ENCODE peak calls at places on chromosomes 13 and 19, in six cellular contexts. W is HEK293T; M is stimulated activated CD4-positive, alpha-beta T cell treated with anti-CD3 and anti-CD28 coated beads, Interleukin-1b, Interleukin-23, amount 100 ng/mL, for 24 hours; G is NCI-H1930; E is choroid plexus epithelial cell; C is activated naive CD8-positive, alpha-beta T cell treated with anti-CD3 and anti-CD28 coated beads, Interleukin-2, amount 50 U/mL, for 24 hours. X is an unnamed sample.

GRCh38 chr19:416416-416815 is 7.5 kb upstream of the C2CD4C start:
- DNase-seq in W (no peak), C (no peak), E (no peak), G (no peak), M (no peak), X (no peak)

GRCh38 chr13:66803759-66804456 is 426.2 kb downstream of the PCDH9 start:
- DNase-seq in M (no peak), G (no peak), E (peak; percentile 20), C (no peak), W (peak; percentile 58), X (no peak)

GRCh38 chr19:48989701-48990291 is 3.3 kb downstream of the GYS1 start:
- DNase-seq in E (no peak), G (no peak), M (no peak), W (no peak), C (no peak), X (no peak)

GRCh38 chr13:30796132-30796832 is 60.9 kb downstream of the ALOX5AP start:
- DNase-seq in E (peak; percentile 54), M (no peak), G (no peak), W (no peak), C (no peak), X (peak; percentile 46)

GRCh38 chr19:29936409-29936808 is 5.6 kb upstream of the URI1 start:
- DNase-seq in M (no peak), G (no peak), E (no peak), W (no peak), C (no peak), X (no peak)

GRCh38 chr19:53813996-53814395 is 10.1 kb downstream of the NLRP12 start:
- DNase-seq in W (no peak), C (no peak), G (no peak), M (no peak), E (no peak), X (no peak)

GRCh38 chr19:42132851-42133528 is 744 bp upstream of the POU2F2 start:
- DNase-seq in G (peak; percentile 61), W (peak; percentile 91), E (peak; percentile 39), C (peak; percentile 88), M (peak; percentile 72), X (peak; percentile 54)

GRCh38 chr13:21060827-21061076 is 634 bp downstream of the LATS2 start:
- DNase-seq in W (no peak), E (no peak), C (no peak), G (no peak), M (no peak), X (no peak)

GRCh38 chr13:49062297-49062896 is 86.7 kb downstream of the FNDC3A start:
- DNase-seq in E (no peak), M (no peak), G (no peak), W (no peak), C (no peak), X (no peak)

GRCh38 chr13:110280996-110281688 is 25.8 kb downstream of the COL4A1 start:
- DNase-seq in C (no peak), W (no peak), G (no peak), E (no peak), M (no peak), X (no peak)

GRCh38 chr19:45766919-45767346 is 2.1 kb downstream of the SIX5 start:
- DNase-seq in G (no peak), C (no peak), W (no peak), E (peak; percentile 40), M (no peak), X (no peak)

GRCh38 chr13:28679628-28680027 is 20.7 kb downstream of the POMP start:
- DNase-seq in G (no peak), M (no peak), W (no peak), C (no peak), E (peak; percentile 55), X (no peak)